ENCODE peak calls at places on chromosomes 4 and X, in five cellular contexts. H, U, D, V and E are unnamed samples.

GRCh38 chr4:122784261-122784660 is 42.4 kb upstream of the FGF2 start:
- DNase-seq in V (no peak), D (no peak), H (no peak), U (no peak), E (no peak)

GRCh38 chr4:153788419-153789276 is at the start of gene SFRP2:
- DNase-seq in D (no peak), U (peak; percentile 93), H (no peak), V (no peak), E (no peak)

GRCh38 chrX:45134303-45134702 is 66.4 kb downstream of the DIPK2B start:
- DNase-seq in D (no peak), U (no peak), H (no peak), V (no peak), E (no peak)

GRCh38 chrX:54492340-54492739 is 3.7 kb downstream of the FGD1 start:
- DNase-seq in U (no peak), H (no peak), V (no peak), D (no peak), E (peak; percentile 25)

GRCh38 chrX:154540897-154541535 is 5.6 kb downstream of the G6PD start:
- DNase-seq in D (no peak), V (no peak), H (peak; percentile 83), U (no peak), E (no peak)

GRCh38 chrX:77527233-77528001 is 80.2 kb downstream of the FGF16 start:
- DNase-seq in D (peak; percentile 37), U (no peak), H (no peak), V (no peak), E (no peak)

GRCh38 chr4:71872221-71872620 is 88.3 kb upstream of the GC start:
- DNase-seq in H (peak; percentile 3), D (no peak), V (no peak), U (no peak), E (no peak)

GRCh38 chr4:106522839-106523238 is 154.3 kb upstream of the GIMD1 start:
- DNase-seq in D (no peak), U (no peak), H (no peak), V (no peak), E (no peak)

GRCh38 chr4:183588169-183588675 is 70.8 kb downstream of the RWDD4 start:
- DNase-seq in U (no peak), V (no peak), D (no peak), H (no peak), E (no peak)

GRCh38 chrX:44569122-44569521 is 26.5 kb upstream of the FUNDC1 start:
- DNase-seq in H (no peak), V (no peak), U (no peak), D (no peak), E (no peak)

GRCh38 chrX:112512509-112512908 is 167.2 kb downstream of the LHFPL1 start:
- DNase-seq in U (no peak), D (no peak), V (no peak), H (no peak), E (no peak)

GRCh38 chr4:8599657-8600056 is 7.1 kb downstream of the CPZ start:
- DNase-seq in V (no peak), H (no peak), U (no peak), D (peak; percentile 33), E (no peak)

GRCh38 chrX:9873952-9874351 is 87.7 kb downstream of the SHROOM2 start:
- DNase-seq in D (peak; percentile 43), H (no peak), U (no peak), V (peak; percentile 31), E (no peak)

GRCh38 chrX:52852110-52852872 is 15.6 kb downstream of the XAGE3 start:
- DNase-seq in U (no peak), H (peak; percentile 46), V (no peak), D (no peak), E (no peak)

GRCh38 chr4:54959656-54960055 is 165.7 kb downstream of the KDR start:
- DNase-seq in D (no peak), V (no peak), H (no peak), U (no peak), E (no peak)

GRCh38 chr4:829761-830655 is 4.1 kb upstream of the CPLX1 start:
- DNase-seq in D (no peak), U (no peak), V (no peak), H (no peak), E (no peak)

GRCh38 chrX:107449490-107450175 is at the start of gene FRMPD3:
- DNase-seq in U (peak; percentile 4), V (no peak), D (no peak), H (no peak), E (no peak)
- H3K27me3 ChIP-seq in U (peaks cover 7% of the 10 kb centered on the region), V (peaks cover 7% of the 10 kb centered on the region), D (peaks cover 2% of the 10 kb centered on the region), H (peaks cover 28% of the 10 kb centered on the region), E (peaks cover 53% of the 10 kb centered on the region)

DNA sequence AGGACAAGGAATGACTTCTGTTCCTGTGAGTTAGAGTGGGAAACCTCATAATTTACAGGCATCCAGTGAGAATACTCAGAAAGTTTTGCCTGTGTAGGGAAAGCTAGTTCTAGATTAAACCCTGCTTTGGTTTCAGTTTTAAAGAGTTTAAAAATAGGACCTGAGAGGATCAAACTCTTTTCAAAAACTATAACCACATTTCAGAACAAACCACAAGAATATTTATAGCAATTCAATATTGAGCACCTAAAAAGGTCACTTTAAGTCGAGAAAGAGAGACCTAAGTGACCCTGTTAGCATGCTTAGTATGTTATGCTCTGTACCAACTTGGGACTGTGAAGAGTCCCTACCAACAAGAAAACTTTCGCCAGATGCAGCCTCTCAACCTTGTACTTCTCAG is 17.4 kb upstream of the PWWP3B start:
- DNase-seq in U (no peak), D (no peak), V (no peak), H (no peak), E (no peak)
- H3K9ac ChIP-seq in U (no peak overlapping the region), D (no peak overlapping the region), V (no peak overlapping the region), H (no peak overlapping the region), E (no peak overlapping the region)

DNA sequence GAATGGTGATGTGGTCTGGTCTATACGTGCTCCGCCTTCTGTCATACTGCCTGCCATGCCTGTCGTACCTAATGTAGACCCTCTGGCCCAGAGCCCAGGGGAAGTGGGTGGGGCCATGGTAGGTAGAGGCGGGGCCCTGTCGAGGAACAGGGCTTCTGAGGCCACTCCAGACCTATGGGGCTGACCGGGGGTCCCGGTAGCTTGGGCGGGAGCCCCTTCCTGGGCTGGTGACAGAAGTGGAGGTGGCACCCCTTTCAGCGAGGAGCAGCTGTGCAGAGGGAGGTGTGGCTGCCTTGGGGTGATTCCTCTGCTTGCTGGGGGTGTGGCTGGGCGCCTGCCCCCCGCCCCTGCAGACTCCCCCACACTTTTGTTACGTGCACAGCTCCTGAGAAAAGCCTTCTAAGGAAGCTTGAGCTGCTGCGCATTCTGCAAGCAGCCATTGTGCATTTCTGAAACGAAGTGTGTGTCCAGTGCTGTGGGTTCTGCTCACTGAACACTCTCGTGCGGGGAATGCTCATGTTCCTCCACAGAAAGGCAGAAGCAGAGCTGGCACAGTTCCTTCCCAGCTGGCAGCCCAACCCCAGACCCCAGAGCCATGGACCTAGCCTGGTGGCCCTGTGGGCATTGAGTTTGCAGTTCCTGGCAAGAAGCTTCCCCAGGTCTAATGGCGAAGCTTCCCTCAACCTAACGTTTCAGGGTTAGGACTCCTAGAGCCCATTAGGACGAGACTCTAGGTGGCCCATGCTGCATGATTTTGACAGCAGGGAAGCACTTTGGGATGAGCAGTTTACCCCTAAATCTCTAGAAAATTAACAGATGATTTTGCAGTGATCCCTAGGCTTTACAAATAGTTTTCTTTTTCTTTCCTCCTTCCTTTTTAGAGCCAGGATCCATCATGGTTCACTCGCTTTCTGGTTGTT is 72.7 kb upstream of the HGFAC start:
- DNase-seq in U (no peak), H (no peak), D (no peak), V (no peak), E (no peak)
- H3K4me3 ChIP-seq in U (peak overlapping the region; percentile 12), H (no peak overlapping the region), D (no peak overlapping the region), V (no peak overlapping the region), E (no peak overlapping the region)

GRCh38 chr4:6468376-6468775 is 4.0 kb downstream of the PPP2R2C start:
- DNase-seq in H (no peak), U (no peak), D (no peak), V (no peak), E (no peak)

GRCh38 chr4:6469898-6470501 is 2.4 kb downstream of the PPP2R2C start:
- DNase-seq in U (no peak), V (peak; percentile 8), D (no peak), H (no peak), E (no peak)

GRCh38 chr4:6470502-6471302 is 1.7 kb downstream of the PPP2R2C start:
- DNase-seq in V (peak; percentile 26), D (peak; percentile 90), H (peak; percentile 30), U (no peak), E (no peak)

GRCh38 chr4:6467600-6467999 is 4.8 kb downstream of the PPP2R2C start:
- DNase-seq in U (no peak), D (no peak), V (no peak), H (no peak), E (no peak)

GRCh38 chr4:6469144-6469543 is 3.3 kb downstream of the PPP2R2C start:
- DNase-seq in U (no peak), D (no peak), H (no peak), V (no peak), E (no peak)
- H3K27me3 ChIP-seq in U (peaks cover 87% of the 10 kb centered on the region), D (peaks cover 4% of the 10 kb centered on the region), H (peaks cover 23% of the 10 kb centered on the region), V (peaks cover 20% of the 10 kb centered on the region), E (peaks cover 20% of the 10 kb centered on the region)

GRCh38 chr4:66016240-66016639 is 346.0 kb upstream of the EPHA5 start:
- DNase-seq in U (no peak), D (no peak), V (no peak), H (no peak), E (no peak)
- H3K9ac ChIP-seq in U (no peak overlapping the region), D (no peak overlapping the region), V (no peak overlapping the region), H (no peak overlapping the region), E (no peak overlapping the region)

GRCh38 chr4:41359836-41360213 is 103.1 kb downstream of the UCHL1 start:
- DNase-seq in V (no peak), U (no peak), D (no peak), H (no peak), E (no peak)

GRCh38 chr4:41360911-41361830 is 104.4 kb downstream of the UCHL1 start:
- DNase-seq in D (no peak), V (peak; percentile 42), H (peak; percentile 13), U (no peak), E (no peak)

GRCh38 chr4:41358626-41359025 is 101.9 kb downstream of the UCHL1 start:
- DNase-seq in H (no peak), D (no peak), U (no peak), V (no peak), E (no peak)

GRCh38 chr4:41360214-41360910 is 103.6 kb downstream of the UCHL1 start:
- DNase-seq in U (peak; percentile 74), H (peak; percentile 24), V (peak; percentile 57), D (peak; percentile 17), E (no peak)

GRCh38 chr4:41359069-41359769 is 102.5 kb downstream of the UCHL1 start:
- DNase-seq in V (no peak), U (no peak), D (no peak), H (no peak), E (no peak)
- H3K4me3 ChIP-seq in V (no peak overlapping the region), U (no peak overlapping the region), D (no peak overlapping the region), H (no peak overlapping the region), E (no peak overlapping the region)

GRCh38 chrX:636971-637659 is 6.5 kb downstream of the SHOX start:
- DNase-seq in H (no peak), U (no peak), V (no peak), D (no peak), E (no peak)
- H3K27me3 ChIP-seq in H (peaks cover 39% of the 10 kb centered on the region), U (peaks cover 85% of the 10 kb centered on the region), V (peaks cover 56% of the 10 kb centered on the region), D (no peaks in the 10 kb centered on the region), E (peaks cover 69% of the 10 kb centered on the region)

DNA sequence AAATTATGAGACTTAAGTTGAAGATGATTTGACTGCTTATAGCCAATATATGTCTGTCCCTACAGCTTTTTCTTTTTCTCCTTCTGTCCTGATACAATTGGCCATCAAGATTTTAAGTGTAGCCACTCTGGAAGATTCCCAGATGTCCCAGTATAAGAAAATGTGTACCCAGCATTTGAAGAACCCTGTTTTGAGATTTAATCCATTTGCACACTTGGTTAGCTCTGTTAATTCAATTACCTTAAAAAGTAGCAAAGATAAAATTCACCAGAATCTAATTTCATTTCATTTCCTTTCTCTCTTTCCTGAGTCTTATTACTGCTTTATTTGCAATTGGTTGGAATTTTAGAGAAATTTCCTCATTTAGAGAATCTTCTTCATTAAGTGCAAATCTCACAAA is 81.4 kb downstream of the DDIT4L start:
- DNase-seq in V (no peak), U (no peak), D (no peak), H (no peak), E (no peak)
- H3K9ac ChIP-seq in V (no peak overlapping the region), U (no peak overlapping the region), D (no peak overlapping the region), H (no peak overlapping the region), E (no peak overlapping the region)